ENCODE peak calls at places on chromosomes 16 and 17, in seven cellular contexts. One of them, this sample, is unnamed.

GRCh38 chr17:17213775-17214174 is 7.6 kb upstream of the PLD6 start:
- DNase-seq in right lobe of liver: no peak
- DNase-seq in A549: no peak
- DNase-seq in tibial nerve: no peak
- DNase-seq in prostate gland: no peak
- DNase-seq in heart left ventricle: no peak
- DNase-seq in spleen: no peak
- DNase-seq in this sample: no peak

GRCh38 chr16:72110662-72111615 is 17.3 kb downstream of the DHX38 start:
- DNase-seq in A549: no peak
- DNase-seq in right lobe of liver: no peak
- DNase-seq in spleen: peak; percentile 64
- DNase-seq in heart left ventricle: no peak
- DNase-seq in prostate gland: no peak
- DNase-seq in tibial nerve: no peak
- DNase-seq in this sample: no peak

GRCh38 chr16:3249020-3249419 is 7.4 kb downstream of the MEFV start:
- DNase-seq in prostate gland: no peak
- DNase-seq in spleen: peak; percentile 17
- DNase-seq in tibial nerve: no peak
- DNase-seq in heart left ventricle: no peak
- DNase-seq in right lobe of liver: no peak
- DNase-seq in A549: no peak
- DNase-seq in this sample: no peak

GRCh38 chr17:42818379-42818778 is 5.7 kb downstream of the BECN1 start:
- DNase-seq in A549: no peak
- DNase-seq in heart left ventricle: no peak
- DNase-seq in tibial nerve: no peak
- DNase-seq in spleen: no peak
- DNase-seq in right lobe of liver: no peak
- DNase-seq in prostate gland: no peak
- DNase-seq in this sample: no peak

GRCh38 chr16:22329199-22329695 is 32.0 kb downstream of the POLR3E start:
- DNase-seq in heart left ventricle: no peak
- DNase-seq in spleen: no peak
- DNase-seq in right lobe of liver: no peak
- DNase-seq in tibial nerve: no peak
- DNase-seq in prostate gland: no peak
- DNase-seq in A549: no peak
- DNase-seq in this sample: no peak

GRCh38 chr16:29816694-29817441 is 916 bp downstream of the PAGR1 start:
- DNase-seq in right lobe of liver: peak; percentile 81
- DNase-seq in prostate gland: peak; percentile 55
- DNase-seq in heart left ventricle: peak; percentile 72
- DNase-seq in A549: peak; percentile 67
- DNase-seq in tibial nerve: peak; percentile 41
- DNase-seq in spleen: peak; percentile 93
- DNase-seq in this sample: peak; percentile 88

GRCh38 chr17:81338301-81339179 is 43.4 kb upstream of the SLC38A10 start:
- DNase-seq in spleen: peak; percentile 82
- DNase-seq in right lobe of liver: no peak
- DNase-seq in A549: no peak
- DNase-seq in prostate gland: no peak
- DNase-seq in heart left ventricle: peak; percentile 10
- DNase-seq in tibial nerve: no peak
- DNase-seq in this sample: peak; percentile 69

GRCh38 chr16:21598676-21599157 is 660 bp upstream of the METTL9 start:
- DNase-seq in spleen: no peak
- DNase-seq in prostate gland: peak; percentile 28
- DNase-seq in tibial nerve: no peak
- DNase-seq in right lobe of liver: no peak
- DNase-seq in heart left ventricle: no peak
- DNase-seq in A549: no peak
- DNase-seq in this sample: no peak

GRCh38 chr16:73483934-73484712 is 436.2 kb upstream of the ZFHX3 start:
- DNase-seq in spleen: no peak
- DNase-seq in prostate gland: no peak
- DNase-seq in A549: no peak
- DNase-seq in tibial nerve: no peak
- DNase-seq in heart left ventricle: no peak
- DNase-seq in right lobe of liver: no peak
- DNase-seq in this sample: no peak

GRCh38 chr17:35801583-35802224 is 6.3 kb upstream of the MMP28 start:
- DNase-seq in spleen: peak; percentile 83
- DNase-seq in prostate gland: peak; percentile 82
- DNase-seq in tibial nerve: no peak
- DNase-seq in heart left ventricle: peak; percentile 83
- DNase-seq in right lobe of liver: no peak
- DNase-seq in A549: no peak
- DNase-seq in this sample: peak; percentile 98
- H3K27ac ChIP-seq in spleen: peak overlapping the region; percentile 51
- H3K27ac ChIP-seq in prostate gland: peak overlapping the region; percentile 37
- H3K27ac ChIP-seq in tibial nerve: peak overlapping the region; percentile 8
- H3K27ac ChIP-seq in heart left ventricle: peak overlapping the region; percentile 25
- H3K27ac ChIP-seq in right lobe of liver: no peak overlapping the region
- H3K27ac ChIP-seq in A549: peak overlapping the region; percentile 23
- H3K27ac ChIP-seq in this sample: peak overlapping the region; percentile 82

DNA sequence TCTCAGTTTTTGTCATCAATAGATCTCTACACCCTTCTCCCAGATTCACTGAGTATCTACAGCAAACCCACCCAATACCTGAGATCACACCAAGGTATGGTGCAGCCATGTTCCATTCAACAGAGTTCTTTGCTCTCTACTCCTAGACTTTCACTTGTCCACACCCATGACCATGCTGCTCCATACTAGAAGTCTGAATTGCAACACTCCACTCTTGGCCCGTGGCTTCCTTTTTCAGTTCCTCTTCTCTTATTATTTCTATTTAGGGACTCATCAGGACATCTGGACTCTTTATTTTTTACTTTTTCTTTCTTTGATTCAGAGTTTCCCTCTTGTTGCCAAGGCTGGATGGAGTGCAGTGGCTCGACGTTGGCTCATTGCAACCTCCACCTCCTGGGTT is 37.1 kb downstream of the YWHAE start:
- DNase-seq in prostate gland: no peak
- DNase-seq in right lobe of liver: no peak
- DNase-seq in A549: no peak
- DNase-seq in spleen: no peak
- DNase-seq in tibial nerve: peak; percentile 30
- DNase-seq in heart left ventricle: no peak
- DNase-seq in this sample: no peak
- TF ChIP-seq POLR2A in prostate gland: no peak
- TF ChIP-seq POLR2A in right lobe of liver: no peak
- TF ChIP-seq POLR2A in A549: no peak
- TF ChIP-seq POLR2A in spleen: no peak
- TF ChIP-seq POLR2A in tibial nerve: no peak
- TF ChIP-seq POLR2A in heart left ventricle: no peak
- TF ChIP-seq POLR2A in this sample: no peak

DNA sequence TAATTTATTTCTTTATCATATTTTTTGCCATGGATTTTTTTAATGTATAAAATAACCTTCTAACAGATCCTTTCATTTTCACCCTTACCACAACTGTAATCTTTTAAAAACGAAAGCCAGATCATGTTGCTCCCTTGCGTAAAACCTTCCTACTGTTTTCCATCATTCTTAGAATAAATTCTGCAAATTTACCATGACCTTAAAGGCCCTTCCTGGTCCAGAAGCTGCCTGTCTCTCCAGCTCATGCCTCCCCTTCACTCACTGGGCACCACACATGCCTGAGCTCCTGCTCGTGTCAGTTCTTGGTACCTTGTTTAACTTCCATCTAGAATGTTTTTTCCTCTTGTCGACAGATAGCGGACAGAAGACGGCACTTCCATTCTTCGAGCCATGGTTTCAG is 245.0 kb upstream of the CDH5 start:
- DNase-seq in prostate gland: no peak
- DNase-seq in tibial nerve: no peak
- DNase-seq in right lobe of liver: no peak
- DNase-seq in spleen: no peak
- DNase-seq in A549: no peak
- DNase-seq in heart left ventricle: no peak
- DNase-seq in this sample: no peak
- H3K4me3 ChIP-seq in prostate gland: no peak overlapping the region
- H3K4me3 ChIP-seq in tibial nerve: no peak overlapping the region
- H3K4me3 ChIP-seq in right lobe of liver: no peak overlapping the region
- H3K4me3 ChIP-seq in spleen: no peak overlapping the region
- H3K4me3 ChIP-seq in A549: no peak overlapping the region
- H3K4me3 ChIP-seq in heart left ventricle: no peak overlapping the region
- H3K4me3 ChIP-seq in this sample: no peak overlapping the region

GRCh38 chr17:78412403-78412802 is 34.0 kb downstream of the PGS1 start:
- DNase-seq in prostate gland: no peak
- DNase-seq in right lobe of liver: no peak
- DNase-seq in spleen: peak; percentile 83
- DNase-seq in heart left ventricle: no peak
- DNase-seq in A549: peak; percentile 58
- DNase-seq in tibial nerve: no peak
- DNase-seq in this sample: no peak
- H3K27ac ChIP-seq in prostate gland: no peak overlapping the region
- H3K27ac ChIP-seq in right lobe of liver: no peak overlapping the region
- H3K27ac ChIP-seq in spleen: peak overlapping the region; percentile 93
- H3K27ac ChIP-seq in heart left ventricle: no peak overlapping the region
- H3K27ac ChIP-seq in A549: no peak overlapping the region
- H3K27ac ChIP-seq in tibial nerve: peak overlapping the region; percentile 69
- H3K27ac ChIP-seq in this sample: no peak overlapping the region

GRCh38 chr17:1398900-1399299 is 1.1 kb downstream of the YWHAE start:
- DNase-seq in tibial nerve: no peak
- DNase-seq in A549: no peak
- DNase-seq in heart left ventricle: no peak
- DNase-seq in spleen: no peak
- DNase-seq in prostate gland: peak; percentile 20
- DNase-seq in right lobe of liver: no peak
- DNase-seq in this sample: no peak

GRCh38 chr17:1398028-1398427 is 2.0 kb downstream of the YWHAE start:
- DNase-seq in right lobe of liver: no peak
- DNase-seq in prostate gland: no peak
- DNase-seq in tibial nerve: no peak
- DNase-seq in A549: no peak
- DNase-seq in spleen: no peak
- DNase-seq in heart left ventricle: no peak
- DNase-seq in this sample: no peak

GRCh38 chr17:1399366-1399678 is 700 bp downstream of the YWHAE start:
- DNase-seq in A549: no peak
- DNase-seq in tibial nerve: peak; percentile 39
- DNase-seq in right lobe of liver: no peak
- DNase-seq in heart left ventricle: no peak
- DNase-seq in spleen: peak; percentile 89
- DNase-seq in prostate gland: no peak
- DNase-seq in this sample: no peak

GRCh38 chr17:1402268-1402598 is 2.2 kb upstream of the YWHAE start:
- DNase-seq in heart left ventricle: no peak
- DNase-seq in tibial nerve: no peak
- DNase-seq in spleen: no peak
- DNase-seq in A549: no peak
- DNase-seq in right lobe of liver: no peak
- DNase-seq in prostate gland: no peak
- DNase-seq in this sample: no peak

DNA sequence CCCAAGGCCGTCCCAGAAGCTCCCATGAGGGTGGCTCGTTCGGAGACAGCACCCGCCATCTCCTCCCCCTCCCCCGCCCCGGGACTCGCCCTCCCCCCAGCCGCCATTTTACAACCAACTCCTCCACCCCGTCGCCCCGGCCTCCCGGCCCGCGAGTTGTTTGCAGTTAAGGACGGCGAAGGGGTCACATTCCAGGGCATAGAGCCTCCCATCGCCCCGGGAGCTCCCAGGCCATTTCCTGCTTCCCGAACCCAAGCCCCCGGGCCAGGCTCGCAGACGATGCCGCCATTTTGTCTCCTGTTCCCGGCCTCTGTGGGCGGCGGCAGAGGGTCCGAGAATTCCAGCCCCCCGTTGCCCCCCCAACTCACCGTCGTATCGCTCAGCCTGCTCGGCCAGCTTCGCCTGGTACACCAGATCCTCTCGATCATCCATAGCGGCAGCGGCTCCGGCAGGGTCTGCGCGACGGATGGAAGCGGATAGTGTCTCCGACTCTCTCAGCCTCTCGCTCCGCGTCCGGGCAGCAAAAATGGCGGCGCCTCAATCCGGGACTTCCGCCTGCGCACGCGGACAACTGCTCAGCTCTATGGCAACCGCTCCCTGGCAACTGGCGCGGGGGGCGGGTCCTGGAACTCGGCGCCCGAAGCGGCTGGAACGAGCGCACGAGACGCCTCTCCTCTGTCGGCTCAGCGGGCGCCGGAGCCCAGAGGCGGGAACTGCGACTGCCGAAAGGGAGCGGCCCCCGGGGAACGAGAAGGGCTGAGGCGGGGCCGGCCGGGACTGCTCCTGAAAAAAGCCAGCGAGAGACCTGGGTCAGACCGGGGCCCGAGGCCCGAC is at the start of gene YWHAE:
- DNase-seq in heart left ventricle: peak; percentile 98
- DNase-seq in spleen: peak; percentile 100
- DNase-seq in A549: peak; percentile 96
- DNase-seq in tibial nerve: peak; percentile 97
- DNase-seq in right lobe of liver: peak; percentile 99
- DNase-seq in prostate gland: peak; percentile 97
- DNase-seq in this sample: peak; percentile 99
- TF ChIP-seq POLR2A in heart left ventricle: peak; percentile 87
- TF ChIP-seq POLR2A in spleen: peak; percentile 18
- TF ChIP-seq POLR2A in A549: peak; percentile 95
- TF ChIP-seq POLR2A in tibial nerve: peak; percentile 96
- TF ChIP-seq POLR2A in right lobe of liver: peak; percentile 66
- TF ChIP-seq POLR2A in prostate gland: peak; percentile 91
- TF ChIP-seq POLR2A in this sample: peak; percentile 97